ENCODE peak calls at places on chromosomes 16 and 17, in five cellular contexts. One of them, this sample, is unnamed.

GRCh38 chr17:6161456-6161855 is 91.3 kb downstream of the WSCD1 start:
- DNase-seq in heart left ventricle: no peak
- DNase-seq in testis: no peak
- DNase-seq in sigmoid colon: no peak
- DNase-seq in IMR-90: no peak
- DNase-seq in this sample: no peak

GRCh38 chr17:164536-165235 is 16.8 kb downstream of the DOC2B start:
- DNase-seq in testis: peak
- DNase-seq in IMR-90: peak
- DNase-seq in heart left ventricle: no peak
- DNase-seq in sigmoid colon: no peak
- DNase-seq in this sample: peak

GRCh38 chr16:669666-670065 is 1.7 kb downstream of the RHOT2 start:
- DNase-seq in sigmoid colon: no peak
- DNase-seq in testis: no peak
- DNase-seq in IMR-90: no peak
- DNase-seq in heart left ventricle: no peak
- DNase-seq in this sample: no peak

GRCh38 chr16:711548-712320 is 3.2 kb upstream of the METRN start:
- DNase-seq in heart left ventricle: peak
- DNase-seq in sigmoid colon: peak
- DNase-seq in testis: peak
- DNase-seq in IMR-90: peak
- DNase-seq in this sample: peak

GRCh38 chr17:34633351-34633750 is 54.0 kb downstream of the TMEM132E start:
- DNase-seq in heart left ventricle: no peak
- DNase-seq in IMR-90: no peak
- DNase-seq in testis: no peak
- DNase-seq in sigmoid colon: no peak
- DNase-seq in this sample: no peak

GRCh38 chr16:1863681-1864460 is 8.1 kb downstream of the MEIOB start:
- DNase-seq in testis: no peak
- DNase-seq in IMR-90: peak
- DNase-seq in heart left ventricle: no peak
- DNase-seq in sigmoid colon: no peak
- DNase-seq in this sample: no peak

GRCh38 chr17:82675476-82676245 is 22.8 kb downstream of the RAB40B start:
- DNase-seq in IMR-90: no peak
- DNase-seq in testis: no peak
- DNase-seq in sigmoid colon: no peak
- DNase-seq in heart left ventricle: no peak
- DNase-seq in this sample: no peak

GRCh38 chr17:17015221-17015620 is 27.0 kb upstream of the MPRIP start:
- DNase-seq in heart left ventricle: no peak
- DNase-seq in IMR-90: no peak
- DNase-seq in sigmoid colon: no peak
- DNase-seq in testis: no peak
- DNase-seq in this sample: no peak

GRCh38 chr16:65386707-65387106 is 264.8 kb upstream of the CDH11 start:
- DNase-seq in testis: no peak
- DNase-seq in heart left ventricle: no peak
- DNase-seq in IMR-90: no peak
- DNase-seq in sigmoid colon: no peak
- DNase-seq in this sample: no peak

GRCh38 chr16:79004281-79004680 is 596.3 kb downstream of the MAF start:
- DNase-seq in heart left ventricle: no peak
- DNase-seq in IMR-90: no peak
- DNase-seq in sigmoid colon: no peak
- DNase-seq in testis: no peak
- DNase-seq in this sample: no peak

GRCh38 chr16:84498859-84499620 is 5.4 kb downstream of the MEAK7 start:
- DNase-seq in testis: no peak
- DNase-seq in IMR-90: no peak
- DNase-seq in sigmoid colon: no peak
- DNase-seq in heart left ventricle: no peak
- DNase-seq in this sample: no peak

GRCh38 chr17:77174928-77175720 is 34.4 kb downstream of the SEC14L1 start:
- DNase-seq in sigmoid colon: no peak
- DNase-seq in heart left ventricle: no peak
- DNase-seq in IMR-90: no peak
- DNase-seq in testis: peak
- DNase-seq in this sample: no peak

GRCh38 chr17:28366605-28367004 is 1.6 kb upstream of the SEBOX start:
- DNase-seq in IMR-90: no peak
- DNase-seq in testis: no peak
- DNase-seq in sigmoid colon: no peak
- DNase-seq in heart left ventricle: no peak
- DNase-seq in this sample: no peak

GRCh38 chr17:28368915-28369683 is 1.0 kb downstream of the VTN start:
- DNase-seq in heart left ventricle: no peak
- DNase-seq in sigmoid colon: no peak
- DNase-seq in testis: no peak
- DNase-seq in IMR-90: no peak
- DNase-seq in this sample: no peak

GRCh38 chr17:28367641-28368305 is 2.3 kb downstream of the VTN start:
- DNase-seq in heart left ventricle: no peak
- DNase-seq in sigmoid colon: no peak
- DNase-seq in IMR-90: no peak
- DNase-seq in testis: no peak
- DNase-seq in this sample: no peak

GRCh38 chr17:28369684-28370034 is 448 bp downstream of the VTN start:
- DNase-seq in IMR-90: no peak
- DNase-seq in testis: no peak
- DNase-seq in sigmoid colon: no peak
- DNase-seq in heart left ventricle: no peak
- DNase-seq in this sample: no peak

DNA sequence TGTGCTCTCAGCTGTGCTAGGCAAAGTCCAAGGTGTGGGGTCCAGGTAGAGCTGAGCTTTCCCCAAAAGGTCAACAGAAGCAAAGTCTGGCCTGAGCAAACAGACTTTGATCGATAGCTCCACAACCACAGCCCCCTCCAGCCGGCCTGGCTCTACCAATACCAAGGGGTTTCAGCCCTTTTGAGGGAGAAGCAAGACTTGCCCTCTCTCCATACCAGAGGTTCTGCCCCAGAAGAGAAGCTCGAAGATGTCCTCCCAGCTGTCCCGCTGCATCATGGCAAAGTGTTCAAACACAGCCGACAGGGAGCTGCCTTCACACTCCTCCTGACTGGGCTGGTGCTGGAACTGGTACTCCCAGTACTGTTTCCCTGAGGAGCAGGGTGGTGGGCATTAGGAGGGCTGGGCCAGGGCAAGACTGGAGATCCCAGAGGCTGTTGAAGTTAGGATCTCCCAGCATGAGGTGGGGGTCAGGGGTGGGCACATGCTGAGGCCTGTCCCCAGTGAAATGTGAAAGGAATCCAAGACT is 1.7 kb downstream of the VTN start:
- DNase-seq in heart left ventricle: no peak
- DNase-seq in sigmoid colon: no peak
- DNase-seq in IMR-90: no peak
- DNase-seq in testis: no peak
- DNase-seq in this sample: no peak
- TF ChIP-seq POLR2A in heart left ventricle: no peak
- TF ChIP-seq POLR2A in sigmoid colon: no peak
- TF ChIP-seq POLR2A in IMR-90: no peak
- TF ChIP-seq POLR2A in testis: no peak
- TF ChIP-seq POLR2A in this sample: no peak

DNA sequence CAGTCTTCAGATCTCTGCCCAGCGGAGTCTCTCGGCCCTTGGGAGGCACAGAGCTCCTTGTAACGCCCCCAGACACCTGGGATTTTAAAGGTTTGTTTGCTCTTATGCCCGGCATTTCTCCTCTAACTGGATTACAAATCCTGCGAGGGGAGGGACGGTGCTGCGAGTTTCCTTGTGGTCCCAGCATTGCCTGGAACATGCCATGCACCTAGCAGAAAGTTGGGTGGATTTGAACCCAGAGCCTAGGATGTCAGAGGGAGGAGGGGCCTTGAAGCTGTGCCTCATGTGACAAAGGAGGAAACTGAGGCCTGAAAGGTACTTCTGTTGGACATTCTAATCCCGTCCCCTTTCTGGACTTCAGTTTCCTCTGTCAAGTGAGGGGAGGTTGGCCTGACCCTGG is 30.7 kb downstream of the MRC2 start:
- DNase-seq in testis: no peak
- DNase-seq in IMR-90: no peak
- DNase-seq in heart left ventricle: no peak
- DNase-seq in sigmoid colon: no peak
- DNase-seq in this sample: no peak
- H3K27ac ChIP-seq in testis: no peak
- H3K27ac ChIP-seq in IMR-90: no peak
- H3K27ac ChIP-seq in heart left ventricle: no peak
- H3K27ac ChIP-seq in sigmoid colon: no peak
- H3K27ac ChIP-seq in this sample: no peak

GRCh38 chr17:64329571-64329970 is 61.1 kb downstream of the PECAM1 start:
- DNase-seq in IMR-90: no peak
- DNase-seq in sigmoid colon: no peak
- DNase-seq in heart left ventricle: no peak
- DNase-seq in testis: no peak
- DNase-seq in this sample: no peak
- TF ChIP-seq POLR2A in IMR-90: no peak
- TF ChIP-seq POLR2A in sigmoid colon: no peak
- TF ChIP-seq POLR2A in heart left ventricle: no peak
- TF ChIP-seq POLR2A in testis: no peak
- TF ChIP-seq POLR2A in this sample: no peak

GRCh38 chr17:65434251-65434650 is 127.2 kb downstream of the AXIN2 start:
- DNase-seq in testis: no peak
- DNase-seq in IMR-90: no peak
- DNase-seq in heart left ventricle: no peak
- DNase-seq in sigmoid colon: no peak
- DNase-seq in this sample: no peak
- H3K27ac ChIP-seq in testis: no peak
- H3K27ac ChIP-seq in IMR-90: no peak
- H3K27ac ChIP-seq in heart left ventricle: no peak
- H3K27ac ChIP-seq in sigmoid colon: no peak
- H3K27ac ChIP-seq in this sample: no peak

DNA sequence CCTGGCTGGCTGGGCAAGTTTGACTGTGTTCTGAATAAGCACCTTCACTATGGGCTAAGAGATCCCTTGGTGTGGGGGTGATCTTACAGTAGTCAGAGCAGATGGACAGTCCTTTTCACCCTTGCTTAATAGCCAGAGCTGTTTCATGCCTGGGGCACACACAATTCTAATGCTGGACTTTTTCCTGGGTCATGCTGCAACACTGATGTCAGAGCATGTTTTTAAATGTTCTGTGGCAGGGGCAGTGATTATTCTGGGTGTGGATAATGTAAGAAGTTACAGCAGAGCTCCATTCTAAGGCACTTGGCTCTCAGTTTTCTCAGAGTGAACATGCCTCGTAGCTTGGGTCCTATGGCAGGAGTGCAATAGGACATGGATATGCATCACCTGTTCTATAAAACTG is 4.0 kb upstream of the CD68 start:
- DNase-seq in testis: no peak
- DNase-seq in IMR-90: no peak
- DNase-seq in sigmoid colon: no peak
- DNase-seq in heart left ventricle: no peak
- DNase-seq in this sample: no peak
- TF ChIP-seq POLR2A in testis: no peak
- TF ChIP-seq POLR2A in IMR-90: peak
- TF ChIP-seq POLR2A in sigmoid colon: no peak
- TF ChIP-seq POLR2A in heart left ventricle: no peak
- TF ChIP-seq POLR2A in this sample: no peak

DNA sequence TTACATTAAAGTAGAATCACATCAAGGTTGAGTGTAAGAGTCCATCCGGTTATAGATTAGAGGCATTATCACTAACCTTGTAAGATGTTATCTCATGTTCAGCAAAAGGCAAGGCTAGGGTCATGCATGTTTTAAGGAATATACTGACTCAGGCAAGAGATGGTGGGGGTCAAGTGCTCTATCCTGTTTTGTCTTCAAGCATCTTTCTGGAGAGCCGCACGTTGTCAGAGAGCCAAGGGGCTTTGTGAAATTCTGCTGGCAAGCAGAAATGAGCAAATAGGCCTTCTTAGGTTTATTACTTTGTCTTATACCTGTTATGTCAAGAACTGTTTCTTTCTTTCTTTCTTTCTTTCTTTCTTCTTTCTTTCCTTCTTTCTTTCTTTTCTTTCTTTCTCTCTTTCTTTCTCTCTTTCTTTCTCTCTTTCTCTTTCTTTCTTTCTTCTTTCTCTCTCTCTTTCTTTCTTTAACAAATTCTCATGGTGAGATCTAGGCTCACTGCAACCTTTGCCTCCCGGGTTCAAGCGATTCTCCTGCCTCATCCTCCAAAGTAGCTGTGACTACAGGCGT is 47.3 kb upstream of the IL34 start:
- DNase-seq in testis: peak
- DNase-seq in heart left ventricle: no peak
- DNase-seq in sigmoid colon: peak
- DNase-seq in IMR-90: no peak
- DNase-seq in this sample: no peak
- H3K27ac ChIP-seq in testis: no peak
- H3K27ac ChIP-seq in heart left ventricle: no peak
- H3K27ac ChIP-seq in sigmoid colon: no peak
- H3K27ac ChIP-seq in IMR-90: no peak
- H3K27ac ChIP-seq in this sample: no peak

DNA sequence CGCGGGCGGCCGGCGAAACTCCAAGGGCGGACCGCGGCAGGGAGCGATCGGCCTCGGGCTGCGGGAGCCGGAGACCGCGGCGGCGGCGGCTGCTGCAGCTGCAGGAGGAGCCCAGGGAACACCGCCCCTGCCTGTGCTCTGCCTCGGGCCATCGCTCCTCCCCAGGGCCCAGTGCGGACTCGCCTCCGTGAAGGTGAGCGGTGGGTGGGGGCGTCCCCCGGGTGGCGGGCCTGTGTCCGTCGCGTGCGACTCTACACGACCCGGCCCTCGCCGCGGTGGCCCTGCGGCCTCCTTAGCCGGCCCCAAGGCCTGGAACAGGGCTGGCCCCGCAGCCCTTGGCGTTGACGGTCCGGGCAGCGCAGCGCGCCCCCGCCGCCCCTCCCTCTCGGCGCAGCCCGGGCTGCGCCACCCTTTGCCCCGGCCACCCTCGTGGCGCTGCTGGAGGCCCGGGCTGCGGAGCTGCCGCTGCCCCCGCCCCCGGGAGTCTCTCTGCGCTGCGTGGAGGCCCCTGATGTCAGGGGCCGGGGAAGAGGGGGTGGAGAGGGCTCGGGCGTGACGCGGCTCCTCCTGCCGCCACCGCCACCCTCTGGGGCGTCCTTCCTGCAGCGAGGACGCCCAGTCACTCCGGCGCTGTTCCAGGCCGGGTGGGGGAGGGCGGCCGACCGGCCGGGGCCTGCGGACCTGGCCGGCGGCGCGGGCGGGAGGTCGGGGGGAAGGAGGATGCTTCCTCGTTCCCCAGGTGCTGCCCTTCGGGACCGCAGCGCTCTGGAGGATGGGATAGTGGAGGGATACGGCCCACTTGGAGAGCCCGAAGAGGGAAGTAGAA is 485 bp downstream of the DYNLL2 start:
- DNase-seq in testis: peak
- DNase-seq in sigmoid colon: peak
- DNase-seq in IMR-90: peak
- DNase-seq in heart left ventricle: peak
- DNase-seq in this sample: peak
- TF ChIP-seq POLR2A in testis: no peak
- TF ChIP-seq POLR2A in sigmoid colon: peak
- TF ChIP-seq POLR2A in IMR-90: peak
- TF ChIP-seq POLR2A in heart left ventricle: peak
- TF ChIP-seq POLR2A in this sample: peak

This sample was measured in transverse colon.